ENCODE peak calls at places on chromosome 11, in five cellular contexts. Z, N, W, X and T are unnamed samples.
A peak's percentile ranks its signal among the peaks of the same experiment; 100 is the strongest.

GRCh38 chr11:57116654-57117053 is 65.1 kb upstream of the LRRC55 start:
- DNase-seq in Z (peak; percentile 25), N (no peak), W (peak; percentile 52), X (peak; percentile 65), T (peak; percentile 19)

GRCh38 chr11:69551963-69552362 is 70.5 kb downstream of the LINC01488 start:
- DNase-seq in Z (no peak), N (no peak), W (no peak), X (no peak), T (no peak)

GRCh38 chr11:10806206-10806605 is 2.5 kb downstream of the EIF4G2 start:
- DNase-seq in Z (no peak), N (no peak), W (no peak), X (no peak), T (no peak)

GRCh38 chr11:73415854-73416615 is 39.8 kb downstream of the RELT start:
- DNase-seq in Z (no peak), N (no peak), W (no peak), X (no peak), T (no peak)

GRCh38 chr11:34332524-34332923 is 25.3 kb downstream of the ABTB2 start:
- DNase-seq in Z (peak; percentile 80), N (no peak), W (no peak), X (no peak), T (no peak)

GRCh38 chr11:65180877-65181568 is 705 bp upstream of the CAPN1 start:
- DNase-seq in Z (peak; percentile 61), N (peak; percentile 19), W (peak; percentile 90), X (peak; percentile 78), T (peak; percentile 29)

GRCh38 chr11:73320786-73321325 is 12.8 kb downstream of the ARHGEF17 start:
- DNase-seq in Z (no peak), N (no peak), W (no peak), X (no peak), T (no peak)

GRCh38 chr11:118206612-118207031 is 18.2 kb downstream of the JAML start:
- DNase-seq in Z (no peak), N (no peak), W (no peak), X (no peak), T (no peak)

GRCh38 chr11:93718057-93718563 is 23.2 kb downstream of the TAF1D start:
- DNase-seq in Z (no peak), N (peak; percentile 64), W (no peak), X (peak; percentile 80), T (no peak)

GRCh38 chr11:56905442-56905841 is 83.3 kb upstream of the OR5AK2 start:
- DNase-seq in Z (no peak), N (no peak), W (no peak), X (no peak), T (no peak)

GRCh38 chr11:1204381-1205101 is 18.3 kb upstream of the MUC5B start:
- DNase-seq in Z (no peak), N (no peak), W (no peak), X (peak; percentile 2), T (no peak)

GRCh38 chr11:2587976-2588748 is 111.6 kb downstream of the KCNQ1OT1 start:
- DNase-seq in Z (no peak), N (no peak), W (no peak), X (peak; percentile 3), T (no peak)

GRCh38 chr11:9617960-9618359 is 44.5 kb downstream of the WEE1 start:
- DNase-seq in Z (no peak), N (no peak), W (no peak), X (no peak), T (no peak)

GRCh38 chr11:69094111-69094914 is 45.6 kb downstream of the TPCN2 start:
- DNase-seq in Z (no peak), N (no peak), W (no peak), X (no peak), T (no peak)

GRCh38 chr11:11975201-11976092 is 33.0 kb downstream of the DKK3 start:
- DNase-seq in Z (no peak), N (no peak), W (peak; percentile 39), X (no peak), T (no peak)

GRCh38 chr11:26891501-26891900 is 102.4 kb upstream of the FIBIN start:
- DNase-seq in Z (no peak), N (no peak), W (no peak), X (no peak), T (no peak)

GRCh38 chr11:120392791-120393190 is 56.6 kb downstream of the ARHGEF12 start:
- DNase-seq in Z (no peak), N (no peak), W (no peak), X (no peak), T (no peak)

DNA sequence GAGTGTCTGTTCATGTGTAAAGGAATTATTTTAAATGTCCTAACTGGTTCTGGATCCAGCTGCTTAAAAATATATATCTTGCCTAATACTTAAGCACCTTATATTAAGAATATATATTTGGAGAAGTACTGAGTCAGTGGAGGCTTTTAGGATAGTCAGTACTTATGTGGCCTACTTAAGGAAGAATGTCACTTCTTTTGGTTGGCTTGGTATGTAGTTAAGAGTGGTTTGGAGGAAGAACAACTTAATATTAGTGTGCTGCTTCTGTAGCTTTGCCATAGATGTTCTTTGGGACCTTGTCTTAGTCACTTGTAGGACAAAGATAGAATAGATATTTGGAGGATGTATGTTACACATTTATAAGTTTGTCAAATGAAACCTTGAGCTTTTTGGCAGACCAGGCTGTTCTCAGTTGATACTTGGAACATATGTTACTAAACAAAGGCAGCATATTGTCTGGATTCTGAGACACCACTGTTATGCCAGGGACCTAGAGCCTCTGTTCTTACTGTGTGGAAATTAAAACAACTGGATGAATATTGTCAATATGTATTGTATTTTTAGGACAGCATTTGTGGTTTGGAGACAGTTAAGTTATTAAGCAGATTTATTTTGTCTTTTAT is 4.9 kb downstream of the HIPK3 start:
- DNase-seq in Z (no peak), N (no peak), W (no peak), X (no peak), T (no peak)
- H3K4me3 ChIP-seq in Z (no peak overlapping the region), N (peak overlapping the region; percentile 58), W (no peak overlapping the region), X (no peak overlapping the region), T (no peak overlapping the region)

DNA sequence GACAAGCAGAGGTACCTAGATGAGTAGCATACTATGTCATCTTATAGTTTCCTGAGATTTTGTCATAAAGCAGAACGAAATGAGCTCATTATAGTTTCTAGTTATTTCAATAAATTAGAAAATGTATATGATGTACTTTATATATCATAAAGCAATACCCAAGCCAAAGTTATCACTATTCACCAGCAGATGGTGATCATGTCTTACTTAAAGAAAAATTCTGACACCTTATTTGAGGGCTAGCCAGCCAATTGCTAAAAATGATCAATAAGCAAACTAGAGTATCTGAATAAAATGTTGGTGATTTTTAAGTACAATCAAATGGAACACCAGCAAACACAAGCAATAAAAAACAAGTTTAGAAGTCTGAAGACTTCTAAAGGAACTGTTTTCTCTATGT is 44.1 kb downstream of the RSF1 start:
- DNase-seq in Z (peak; percentile 29), N (no peak), W (no peak), X (no peak), T (peak; percentile 19)
- TF ChIP-seq ZNF274 in Z (no peak), N (no peak), W (no peak), X (no peak), T (no peak)

GRCh38 chr11:122068096-122068495 is 47.9 kb downstream of the BLID start:
- DNase-seq in Z (no peak), N (no peak), W (no peak), X (no peak), T (no peak)
- TF ChIP-seq SIN3A in Z (no peak), N (no peak), W (no peak), X (no peak), T (no peak)

DNA sequence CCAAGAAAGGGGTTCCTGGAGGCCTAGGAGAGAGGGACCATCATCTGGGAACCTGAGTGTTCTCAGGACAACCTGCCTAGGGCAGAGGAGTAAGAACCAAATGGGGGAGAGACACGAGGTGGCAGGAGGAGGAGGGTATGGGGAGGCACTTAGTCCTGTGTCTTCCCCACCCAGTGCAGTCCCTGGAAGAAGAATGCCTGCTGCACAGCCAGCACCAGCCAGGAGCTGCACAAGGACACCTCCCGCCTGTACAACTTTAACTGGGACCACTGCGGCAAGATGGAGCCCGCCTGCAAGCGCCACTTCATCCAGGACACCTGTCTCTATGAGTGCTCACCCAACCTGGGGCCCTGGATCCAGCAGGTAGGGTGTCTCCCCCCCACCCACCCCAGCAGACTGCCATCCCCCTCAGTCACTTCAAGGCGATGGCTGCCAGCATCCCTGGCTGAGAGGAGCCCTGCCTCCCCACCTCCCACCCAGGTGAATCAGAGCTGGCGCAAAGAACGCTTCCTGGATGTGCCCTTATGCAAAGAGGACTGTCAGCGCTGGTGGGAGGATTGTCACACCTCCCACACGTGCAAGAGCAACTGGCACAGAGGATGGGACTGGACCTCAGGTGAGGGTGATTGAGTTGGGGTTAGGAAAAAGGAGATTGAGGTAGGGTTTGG is 3.7 kb upstream of the INPPL1 start:
- DNase-seq in Z (no peak), N (no peak), W (no peak), X (no peak), T (no peak)
- H3K4me3 ChIP-seq in Z (no peak overlapping the region), N (no peak overlapping the region), W (no peak overlapping the region), X (no peak overlapping the region), T (no peak overlapping the region)

DNA sequence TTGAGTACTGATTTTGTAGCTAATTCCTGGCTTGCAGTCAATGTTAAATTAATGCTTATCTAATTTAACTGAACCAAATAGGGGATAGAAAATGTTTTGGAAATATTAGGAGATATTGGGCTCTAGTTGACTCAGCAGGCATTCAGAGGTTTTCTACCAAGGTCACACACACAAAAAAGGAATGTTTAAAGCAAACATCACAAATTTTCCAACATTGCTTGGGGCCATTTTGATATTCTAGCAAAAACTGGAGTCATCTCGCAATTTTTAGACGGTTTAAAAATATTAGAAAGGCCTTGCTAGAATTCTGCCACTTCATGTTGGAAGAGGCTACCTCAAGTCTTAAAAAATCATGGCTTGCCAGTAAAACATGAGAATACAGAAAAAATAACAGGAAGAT is 2082.1 kb upstream of the RAG2 start:
- DNase-seq in Z (no peak), N (no peak), W (no peak), X (no peak), T (no peak)
- TF ChIP-seq ZNF274 in Z (no peak), N (no peak), W (no peak), X (no peak), T (no peak)